ENCODE peak calls at places on chromosome X, in five cellular contexts. U, Q, Y, J and V are unnamed samples.

GRCh38 chrX:63750846-63751245 is 34.2 kb downstream of the ARHGEF9 start:
- DNase-seq in U (no peak), Q (no peak), Y (peak; percentile 19), J (no peak), V (no peak)

GRCh38 chrX:74225111-74225510 is 78.9 kb upstream of the ZCCHC13 start:
- DNase-seq in U (no peak), Q (no peak), Y (no peak), J (no peak), V (no peak)

GRCh38 chrX:135327299-135327698 is 18.0 kb downstream of the ETDC start:
- DNase-seq in U (peak; percentile 55), Q (no peak), Y (no peak), J (no peak), V (no peak)

GRCh38 chrX:72050011-72050410 is 81.7 kb downstream of the RTL5 start:
- DNase-seq in U (peak; percentile 36), Q (no peak), Y (no peak), J (no peak), V (no peak)

GRCh38 chrX:153702350-153703035 is 14.8 kb downstream of the SLC6A8 start:
- DNase-seq in U (no peak), Q (no peak), Y (no peak), J (no peak), V (no peak)

GRCh38 chrX:38214551-38214950 is 6.1 kb downstream of the SRPX start:
- DNase-seq in U (no peak), Q (no peak), Y (no peak), J (no peak), V (no peak)

GRCh38 chrX:15882704-15883539 is 28.3 kb upstream of the AP1S2 start:
- DNase-seq in U (no peak), Q (no peak), Y (no peak), J (peak; percentile 77), V (no peak)

GRCh38 chrX:120769576-120770341 is 105.9 kb downstream of the CT47B1 start:
- DNase-seq in U (peak; percentile 34), Q (no peak), Y (no peak), J (peak; percentile 56), V (no peak)

GRCh38 chrX:129577473-129577872 is 37.4 kb downstream of the OCRL start:
- DNase-seq in U (peak; percentile 75), Q (no peak), Y (no peak), J (no peak), V (peak; percentile 36)

GRCh38 chrX:17375631-17376380 is 806 bp downstream of the NHS start:
- DNase-seq in U (peak; percentile 39), Q (peak; percentile 12), Y (no peak), J (peak; percentile 32), V (no peak)

GRCh38 chrX:18833071-18833731 is 125.8 kb downstream of the PPEF1 start:
- DNase-seq in U (peak; percentile 29), Q (peak; percentile 12), Y (no peak), J (no peak), V (no peak)

GRCh38 chrX:40105016-40105790 is 7.4 kb upstream of the BCOR start:
- DNase-seq in U (peak; percentile 57), Q (peak; percentile 59), Y (no peak), J (no peak), V (no peak)

GRCh38 chrX:141642979-141643378 is 53.5 kb downstream of the SPANXA2 start:
- DNase-seq in U (peak; percentile 13), Q (no peak), Y (no peak), J (peak; percentile 1), V (no peak)

GRCh38 chrX:76148011-76148665 is 24.7 kb upstream of the PBDC1 start:
- DNase-seq in U (peak; percentile 2), Q (no peak), Y (no peak), J (peak; percentile 0), V (no peak)

GRCh38 chrX:72314881-72315280 is 9.2 kb upstream of the CITED1 start:
- DNase-seq in U (no peak), Q (no peak), Y (no peak), J (no peak), V (no peak)

GRCh38 chrX:10235851-10236250 is 79.1 kb downstream of the CLCN4 start:
- DNase-seq in U (peak; percentile 41), Q (no peak), Y (no peak), J (peak; percentile 31), V (peak; percentile 28)

GRCh38 chrX:50905334-50905733 is 5.2 kb upstream of the BMP15 start:
- DNase-seq in U (no peak), Q (no peak), Y (no peak), J (peak; percentile 16), V (no peak)

GRCh38 chrX:135295238-135295943 is 13.9 kb upstream of the ETDC start:
- DNase-seq in U (no peak), Q (peak; percentile 65), Y (no peak), J (no peak), V (no peak)

GRCh38 chrX:45295587-45295986 is 94.9 kb upstream of the DIPK2B start:
- DNase-seq in U (no peak), Q (no peak), Y (no peak), J (peak; percentile 43), V (peak; percentile 35)